ENCODE peak calls at places on chromosomes 3 and 15, in four cellular contexts. E, F, U and D are unnamed samples.
A peak's percentile ranks its signal among the peaks of the same experiment; 100 is the strongest.

GRCh38 chr3:107798381-107798780 is 275.6 kb downstream of the BBX start:
- DNase-seq in E (no peak), F (no peak), U (no peak), D (no peak)

GRCh38 chr15:37133619-37134018 is 33.3 kb upstream of the MEIS2 start:
- DNase-seq in E (no peak), F (no peak), U (peak; percentile 21), D (no peak)

GRCh38 chr3:98763076-98763475 is at the start of gene ST3GAL6:
- DNase-seq in E (peak; percentile 35), F (peak; percentile 67), U (no peak), D (peak; percentile 60)

GRCh38 chr3:189727898-189728297 is 96.7 kb downstream of the TP63 start:
- DNase-seq in E (no peak), F (no peak), U (no peak), D (no peak)

GRCh38 chr3:120858501-120858900 is 49.5 kb upstream of the STXBP5L start:
- DNase-seq in E (no peak), F (no peak), U (no peak), D (no peak)

GRCh38 chr15:97114900-97115763 is 784.6 kb downstream of the NR2F2 start:
- DNase-seq in E (no peak), F (no peak), U (no peak), D (no peak)

GRCh38 chr15:58771621-58772235 is 626 bp downstream of the MINDY2 start:
- DNase-seq in E (peak; percentile 49), F (peak; percentile 73), U (peak; percentile 47), D (peak; percentile 39)

GRCh38 chr3:171694888-171695287 is 115.4 kb downstream of the PLD1 start:
- DNase-seq in E (no peak), F (no peak), U (no peak), D (no peak)

GRCh38 chr3:197465996-197466549 is 89.7 kb downstream of the BDH1 start:
- DNase-seq in E (no peak), F (peak; percentile 79), U (peak; percentile 36), D (no peak)

GRCh38 chr3:27193056-27193455 is 176.1 kb downstream of the NEK10 start:
- DNase-seq in E (no peak), F (no peak), U (no peak), D (no peak)

GRCh38 chr3:45057557-45057956 is 31.5 kb downstream of the CLEC3B start:
- DNase-seq in E (no peak), F (no peak), U (no peak), D (no peak)

GRCh38 chr15:23073890-23074631 is 34.7 kb upstream of the TUBGCP5 start:
- DNase-seq in E (no peak), F (peak; percentile 19), U (no peak), D (no peak)

GRCh38 chr15:86201313-86202008 is 121.8 kb downstream of the AGBL1 start:
- DNase-seq in E (no peak), F (no peak), U (no peak), D (no peak)

GRCh38 chr3:152257246-152258074 is 11.3 kb upstream of the MBNL1 start:
- DNase-seq in E (no peak), F (no peak), U (no peak), D (no peak)

GRCh38 chr15:73212424-73212823 is 156.3 kb downstream of the HCN4 start:
- DNase-seq in E (no peak), F (no peak), U (no peak), D (no peak)

GRCh38 chr3:61813656-61814055 is 252.3 kb downstream of the PTPRG start:
- DNase-seq in E (peak; percentile 36), F (no peak), U (no peak), D (no peak)

GRCh38 chr3:15313461-15313860 is 18.9 kb downstream of the SH3BP5 start:
- DNase-seq in E (no peak), F (no peak), U (no peak), D (no peak)

GRCh38 chr3:94310736-94311135 is 247.9 kb downstream of the NSUN3 start:
- DNase-seq in E (no peak), F (no peak), U (no peak), D (no peak)

GRCh38 chr15:91118796-91119590 is 18.9 kb downstream of the SV2B start:
- DNase-seq in E (peak; percentile 66), F (no peak), U (no peak), D (peak; percentile 60)

GRCh38 chr3:131645638-131646037 is 142.9 kb upstream of the MRPL3 start:
- DNase-seq in E (no peak), F (no peak), U (no peak), D (no peak)

GRCh38 chr15:89430530-89431341 is 65.6 kb downstream of the RHCG start:
- DNase-seq in E (peak; percentile 71), F (peak; percentile 83), U (peak; percentile 80), D (peak; percentile 97)

GRCh38 chr3:153093629-153094028 is 68.4 kb upstream of the RAP2B start:
- DNase-seq in E (no peak), F (no peak), U (no peak), D (no peak)

GRCh38 chr3:53337167-53337940 is 10.0 kb downstream of the DCP1A start:
- DNase-seq in E (no peak), F (peak; percentile 37), U (no peak), D (no peak)

GRCh38 chr15:42695527-42696071 is 41.3 kb downstream of the CDAN1 start:
- DNase-seq in E (no peak), F (peak; percentile 8), U (no peak), D (peak; percentile 54)

GRCh38 chr15:42693496-42693895 is 43.4 kb downstream of the CDAN1 start:
- DNase-seq in E (no peak), F (no peak), U (no peak), D (no peak)

GRCh38 chr15:42693942-42694341 is 43.0 kb downstream of the CDAN1 start:
- DNase-seq in E (no peak), F (no peak), U (no peak), D (no peak)

GRCh38 chr15:42694398-42694797 is 42.5 kb downstream of the CDAN1 start:
- DNase-seq in E (no peak), F (no peak), U (no peak), D (no peak)

DNA sequence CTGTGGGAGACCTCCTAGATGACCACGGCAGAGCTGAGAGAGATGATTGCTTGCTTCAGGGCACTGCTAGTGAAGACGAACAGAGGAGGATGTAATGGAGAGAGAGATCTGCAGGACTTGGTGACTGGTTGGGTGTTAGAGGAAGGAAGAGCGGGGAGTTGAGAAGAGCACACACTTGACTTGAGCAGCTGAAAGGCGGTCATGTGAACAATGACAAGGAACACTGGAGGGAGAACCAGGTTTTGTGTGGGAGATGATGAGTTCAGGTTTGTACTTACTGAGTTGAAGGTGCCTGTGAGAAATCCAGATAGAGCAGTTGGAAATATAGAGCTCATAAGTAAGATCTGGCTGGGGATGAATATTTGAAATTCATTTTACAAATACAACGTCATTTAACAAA is 40.3 kb downstream of the CDAN1 start:
- DNase-seq in E (no peak), F (no peak), U (no peak), D (peak; percentile 20)
- TF ChIP-seq POLR2A in E (no peak), F (no peak), U (no peak), D (no peak)

GRCh38 chr15:74842581-74843444 is at the start of gene ULK3:
- DNase-seq in E (peak; percentile 92), F (peak; percentile 96), U (peak; percentile 90), D (peak; percentile 98)
- TF ChIP-seq POLR2A in E (peak; percentile 76), F (peak; percentile 45), U (peak; percentile 88), D (no peak)

DNA sequence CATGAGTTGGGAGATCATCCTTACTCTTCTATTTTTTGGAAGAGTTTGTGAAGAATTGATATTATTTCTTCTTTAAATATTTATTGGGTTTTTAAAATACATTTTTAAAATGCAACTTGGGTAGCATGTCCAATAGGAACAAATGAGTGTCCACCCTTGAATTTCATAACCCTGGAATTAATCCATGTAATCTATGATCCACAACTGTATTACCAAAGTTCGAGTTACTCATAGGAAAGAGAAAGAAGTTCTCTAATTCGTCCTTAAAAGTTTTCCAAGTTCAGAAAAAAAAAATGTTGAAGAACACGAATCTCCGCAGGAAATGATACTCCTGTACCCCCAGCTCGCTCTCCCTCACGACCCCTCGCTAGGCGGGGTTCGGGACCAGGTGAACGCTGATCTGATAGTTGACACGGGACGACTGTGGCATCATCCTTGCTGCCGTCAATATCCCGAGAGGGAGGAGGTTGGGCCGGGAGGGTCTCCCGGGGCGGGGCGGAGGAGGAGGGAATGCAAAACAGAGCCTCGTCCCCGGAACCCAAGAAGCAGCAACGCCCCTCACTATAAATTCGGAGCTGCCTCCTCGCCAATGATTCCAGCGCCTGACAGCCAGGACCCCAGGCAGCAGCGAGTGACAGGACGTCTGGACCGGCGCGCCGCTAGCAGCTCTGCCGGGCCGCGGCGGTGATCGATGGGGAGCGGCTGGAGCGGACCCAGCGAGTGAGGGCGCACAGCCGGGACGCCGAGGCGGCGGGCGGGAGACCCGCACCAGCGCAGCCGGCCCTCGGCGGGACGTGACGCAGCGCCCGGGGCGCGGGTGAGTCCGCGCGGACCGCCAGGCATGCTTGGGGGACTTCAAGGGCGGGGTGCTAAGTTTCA is at the start of gene AGTR1:
- DNase-seq in E (peak; percentile 78), F (peak; percentile 80), U (peak; percentile 38), D (peak; percentile 96)
- TF ChIP-seq POLR2A in E (peak; percentile 52), F (peak; percentile 86), U (peak; percentile 23), D (peak; percentile 75)

GRCh38 chr3:141449424-141449823 is 37.4 kb upstream of the RASA2 start:
- DNase-seq in E (no peak), F (no peak), U (no peak), D (no peak)

GRCh38 chr3:141454055-141454454 is 32.8 kb upstream of the RASA2 start:
- DNase-seq in E (no peak), F (no peak), U (no peak), D (no peak)

GRCh38 chr3:141452773-141453172 is 34.1 kb upstream of the RASA2 start:
- DNase-seq in E (no peak), F (no peak), U (no peak), D (no peak)

GRCh38 chr3:141450727-141451378 is 36.0 kb upstream of the RASA2 start:
- DNase-seq in E (no peak), F (no peak), U (no peak), D (no peak)

GRCh38 chr3:141452045-141452444 is 34.8 kb upstream of the RASA2 start:
- DNase-seq in E (no peak), F (peak; percentile 51), U (peak; percentile 82), D (no peak)
- TF ChIP-seq POLR2A in E (no peak), F (no peak), U (no peak), D (no peak)

GRCh38 chr15:60396560-60396963 is 1.2 kb downstream of the ANXA2 start:
- DNase-seq in E (no peak), F (no peak), U (peak; percentile 80), D (no peak)

GRCh38 chr15:60395276-60396011 is 2.3 kb downstream of the ANXA2 start:
- DNase-seq in E (no peak), F (no peak), U (no peak), D (no peak)

GRCh38 chr15:60396100-60396499 is 1.7 kb downstream of the ANXA2 start:
- DNase-seq in E (no peak), F (no peak), U (peak; percentile 69), D (no peak)

GRCh38 chr15:60397772-60398445 is at the start of gene ANXA2:
- DNase-seq in E (peak; percentile 87), F (peak; percentile 87), U (peak; percentile 95), D (peak; percentile 86)

GRCh38 chr15:60396964-60397771 is 618 bp downstream of the ANXA2 start:
- DNase-seq in E (peak; percentile 83), F (peak; percentile 76), U (peak; percentile 87), D (peak; percentile 96)
- TF ChIP-seq POLR2A in E (peak; percentile 28), F (no peak), U (peak; percentile 30), D (no peak)